ENCODE peak calls at places on chromosome 20, in five cellular contexts. One of them, this sample, is unnamed.

GRCh38 chr20:63508072-63508768 is 9.3 kb upstream of the EEF1A2 start:
- DNase-seq in fibroblast of pulmonary artery: no peak
- DNase-seq in endodermal cell: peak
- DNase-seq in activated naive CD4-positive, alpha-beta T cell: no peak
- DNase-seq in activated naive CD8-positive, alpha-beta T cell treated with anti-CD3 and anti-CD28 coated beads for 36 hours: no peak
- DNase-seq in this sample: no peak

GRCh38 chr20:39082686-39083085 is 120.5 kb downstream of the DHX35 start:
- DNase-seq in fibroblast of pulmonary artery: no peak
- DNase-seq in endodermal cell: no peak
- DNase-seq in activated naive CD4-positive, alpha-beta T cell: no peak
- DNase-seq in activated naive CD8-positive, alpha-beta T cell treated with anti-CD3 and anti-CD28 coated beads for 36 hours: no peak
- DNase-seq in this sample: no peak

GRCh38 chr20:61115627-61116026 is 136.4 kb upstream of the CDH4 start:
- DNase-seq in fibroblast of pulmonary artery: no peak
- DNase-seq in endodermal cell: no peak
- DNase-seq in activated naive CD4-positive, alpha-beta T cell: no peak
- DNase-seq in activated naive CD8-positive, alpha-beta T cell treated with anti-CD3 and anti-CD28 coated beads for 36 hours: no peak
- DNase-seq in this sample: no peak

GRCh38 chr20:59820204-59821041 is 113.0 kb downstream of the SYCP2 start:
- DNase-seq in fibroblast of pulmonary artery: no peak
- DNase-seq in endodermal cell: peak
- DNase-seq in activated naive CD4-positive, alpha-beta T cell: no peak
- DNase-seq in activated naive CD8-positive, alpha-beta T cell treated with anti-CD3 and anti-CD28 coated beads for 36 hours: no peak
- DNase-seq in this sample: no peak

GRCh38 chr20:34299925-34300806 is 3.0 kb downstream of the AHCY start:
- DNase-seq in fibroblast of pulmonary artery: no peak
- DNase-seq in endodermal cell: no peak
- DNase-seq in activated naive CD4-positive, alpha-beta T cell: no peak
- DNase-seq in activated naive CD8-positive, alpha-beta T cell treated with anti-CD3 and anti-CD28 coated beads for 36 hours: no peak
- DNase-seq in this sample: no peak

GRCh38 chr20:25056601-25057233 is 1.2 kb downstream of the ACSS1 start:
- DNase-seq in fibroblast of pulmonary artery: no peak
- DNase-seq in endodermal cell: no peak
- DNase-seq in activated naive CD4-positive, alpha-beta T cell: no peak
- DNase-seq in activated naive CD8-positive, alpha-beta T cell treated with anti-CD3 and anti-CD28 coated beads for 36 hours: no peak
- DNase-seq in this sample: no peak

GRCh38 chr20:38224534-38224933 is 36.0 kb downstream of the KIAA1755 start:
- DNase-seq in fibroblast of pulmonary artery: no peak
- DNase-seq in endodermal cell: no peak
- DNase-seq in activated naive CD4-positive, alpha-beta T cell: no peak
- DNase-seq in activated naive CD8-positive, alpha-beta T cell treated with anti-CD3 and anti-CD28 coated beads for 36 hours: no peak
- DNase-seq in this sample: no peak

GRCh38 chr20:63215101-63216040 is 560 bp downstream of the YTHDF1 start:
- DNase-seq in fibroblast of pulmonary artery: peak
- DNase-seq in endodermal cell: peak
- DNase-seq in activated naive CD4-positive, alpha-beta T cell: no peak
- DNase-seq in activated naive CD8-positive, alpha-beta T cell treated with anti-CD3 and anti-CD28 coated beads for 36 hours: peak
- DNase-seq in this sample: peak

GRCh38 chr20:34689486-34689885 is 12.6 kb upstream of the PIGU start:
- DNase-seq in fibroblast of pulmonary artery: peak
- DNase-seq in endodermal cell: no peak
- DNase-seq in activated naive CD4-positive, alpha-beta T cell: no peak
- DNase-seq in activated naive CD8-positive, alpha-beta T cell treated with anti-CD3 and anti-CD28 coated beads for 36 hours: no peak
- DNase-seq in this sample: no peak

GRCh38 chr20:10501377-10501776 is 66.3 kb downstream of the SLX4IP start:
- DNase-seq in fibroblast of pulmonary artery: no peak
- DNase-seq in endodermal cell: no peak
- DNase-seq in activated naive CD4-positive, alpha-beta T cell: no peak
- DNase-seq in activated naive CD8-positive, alpha-beta T cell treated with anti-CD3 and anti-CD28 coated beads for 36 hours: peak
- DNase-seq in this sample: peak

GRCh38 chr20:58174708-58175287 is 53.7 kb downstream of the ANKRD60 start:
- DNase-seq in fibroblast of pulmonary artery: no peak
- DNase-seq in endodermal cell: no peak
- DNase-seq in activated naive CD4-positive, alpha-beta T cell: no peak
- DNase-seq in activated naive CD8-positive, alpha-beta T cell treated with anti-CD3 and anti-CD28 coated beads for 36 hours: no peak
- DNase-seq in this sample: no peak

GRCh38 chr20:25079171-25079570 is 2.8 kb downstream of the VSX1 start:
- DNase-seq in fibroblast of pulmonary artery: no peak
- DNase-seq in endodermal cell: no peak
- DNase-seq in activated naive CD4-positive, alpha-beta T cell: no peak
- DNase-seq in activated naive CD8-positive, alpha-beta T cell treated with anti-CD3 and anti-CD28 coated beads for 36 hours: no peak
- DNase-seq in this sample: no peak

GRCh38 chr20:22768779-22769178 is 184.4 kb upstream of the FOXA2 start:
- DNase-seq in fibroblast of pulmonary artery: peak
- DNase-seq in endodermal cell: no peak
- DNase-seq in activated naive CD4-positive, alpha-beta T cell: no peak
- DNase-seq in activated naive CD8-positive, alpha-beta T cell treated with anti-CD3 and anti-CD28 coated beads for 36 hours: no peak
- DNase-seq in this sample: peak

GRCh38 chr20:50579511-50579910 is 69.3 kb downstream of the PTPN1 start:
- DNase-seq in fibroblast of pulmonary artery: no peak
- DNase-seq in endodermal cell: no peak
- DNase-seq in activated naive CD4-positive, alpha-beta T cell: no peak
- DNase-seq in activated naive CD8-positive, alpha-beta T cell treated with anti-CD3 and anti-CD28 coated beads for 36 hours: no peak
- DNase-seq in this sample: no peak

GRCh38 chr20:37697314-37697713 is 3.5 kb downstream of the CTNNBL1 start:
- DNase-seq in fibroblast of pulmonary artery: no peak
- DNase-seq in endodermal cell: peak
- DNase-seq in activated naive CD4-positive, alpha-beta T cell: no peak
- DNase-seq in activated naive CD8-positive, alpha-beta T cell treated with anti-CD3 and anti-CD28 coated beads for 36 hours: no peak
- DNase-seq in this sample: no peak

GRCh38 chr20:46739441-46740213 is 30.2 kb downstream of the SLC2A10 start:
- DNase-seq in fibroblast of pulmonary artery: no peak
- DNase-seq in endodermal cell: no peak
- DNase-seq in activated naive CD4-positive, alpha-beta T cell: no peak
- DNase-seq in activated naive CD8-positive, alpha-beta T cell treated with anti-CD3 and anti-CD28 coated beads for 36 hours: no peak
- DNase-seq in this sample: no peak

GRCh38 chr20:57660510-57661199 is 40.4 kb upstream of the ZBP1 start:
- DNase-seq in fibroblast of pulmonary artery: no peak
- DNase-seq in endodermal cell: no peak
- DNase-seq in activated naive CD4-positive, alpha-beta T cell: no peak
- DNase-seq in activated naive CD8-positive, alpha-beta T cell treated with anti-CD3 and anti-CD28 coated beads for 36 hours: no peak
- DNase-seq in this sample: no peak

GRCh38 chr20:59004763-59005522 is 2.1 kb downstream of the CTSZ start:
- DNase-seq in fibroblast of pulmonary artery: no peak
- DNase-seq in endodermal cell: peak
- DNase-seq in activated naive CD4-positive, alpha-beta T cell: peak
- DNase-seq in activated naive CD8-positive, alpha-beta T cell treated with anti-CD3 and anti-CD28 coated beads for 36 hours: peak
- DNase-seq in this sample: no peak

GRCh38 chr20:13022401-13023170 is 13.8 kb downstream of the SPTLC3 start:
- DNase-seq in fibroblast of pulmonary artery: peak
- DNase-seq in endodermal cell: peak
- DNase-seq in activated naive CD4-positive, alpha-beta T cell: no peak
- DNase-seq in activated naive CD8-positive, alpha-beta T cell treated with anti-CD3 and anti-CD28 coated beads for 36 hours: no peak
- DNase-seq in this sample: no peak

GRCh38 chr20:39571171-39571570 is 609.0 kb downstream of the DHX35 start:
- DNase-seq in fibroblast of pulmonary artery: no peak
- DNase-seq in endodermal cell: no peak
- DNase-seq in activated naive CD4-positive, alpha-beta T cell: no peak
- DNase-seq in activated naive CD8-positive, alpha-beta T cell treated with anti-CD3 and anti-CD28 coated beads for 36 hours: no peak
- DNase-seq in this sample: no peak

GRCh38 chr20:50520222-50520877 is 10.2 kb downstream of the PTPN1 start:
- DNase-seq in fibroblast of pulmonary artery: no peak
- DNase-seq in endodermal cell: no peak
- DNase-seq in activated naive CD4-positive, alpha-beta T cell: no peak
- DNase-seq in activated naive CD8-positive, alpha-beta T cell treated with anti-CD3 and anti-CD28 coated beads for 36 hours: peak
- DNase-seq in this sample: no peak

GRCh38 chr20:24045621-24046020 is 57.0 kb upstream of the GGTLC1 start:
- DNase-seq in fibroblast of pulmonary artery: no peak
- DNase-seq in endodermal cell: no peak
- DNase-seq in activated naive CD4-positive, alpha-beta T cell: no peak
- DNase-seq in activated naive CD8-positive, alpha-beta T cell treated with anti-CD3 and anti-CD28 coated beads for 36 hours: no peak
- DNase-seq in this sample: no peak

GRCh38 chr20:39849664-39850063 is 839.4 kb downstream of the MAFB start:
- DNase-seq in fibroblast of pulmonary artery: peak
- DNase-seq in endodermal cell: peak
- DNase-seq in activated naive CD4-positive, alpha-beta T cell: no peak
- DNase-seq in activated naive CD8-positive, alpha-beta T cell treated with anti-CD3 and anti-CD28 coated beads for 36 hours: no peak
- DNase-seq in this sample: no peak

GRCh38 chr20:40706977-40707582 is 18.0 kb upstream of the MAFB start:
- DNase-seq in fibroblast of pulmonary artery: no peak
- DNase-seq in endodermal cell: peak
- DNase-seq in activated naive CD4-positive, alpha-beta T cell: no peak
- DNase-seq in activated naive CD8-positive, alpha-beta T cell treated with anti-CD3 and anti-CD28 coated beads for 36 hours: no peak
- DNase-seq in this sample: peak

GRCh38 chr20:6940052-6940451 is 172.6 kb downstream of the BMP2 start:
- DNase-seq in fibroblast of pulmonary artery: peak
- DNase-seq in endodermal cell: peak
- DNase-seq in activated naive CD4-positive, alpha-beta T cell: no peak
- DNase-seq in activated naive CD8-positive, alpha-beta T cell treated with anti-CD3 and anti-CD28 coated beads for 36 hours: no peak
- DNase-seq in this sample: peak